ENCODE peak calls at places on chromosomes 4 and X, in four cellular contexts. N is mucosa of descending colon, A is suprapubic skin, C is cardiac muscle cell. X is an unnamed sample.

GRCh38 chr4:183596056-183596757 is 62.8 kb downstream of the RWDD4 start:
- DNase-seq in C (no peak), N (no peak), A (no peak), X (no peak)

GRCh38 chr4:3532714-3533336 is 603 bp upstream of the LRPAP1 start:
- DNase-seq in N (no peak), A (no peak), C (no peak), X (no peak)

GRCh38 chr4:40395908-40396806 is 61.0 kb downstream of the CHRNA9 start:
- DNase-seq in C (peak; percentile 79), A (no peak), N (peak; percentile 40), X (no peak)

GRCh38 chr4:48222491-48222890 is 47.1 kb downstream of the TEC start:
- DNase-seq in N (no peak), A (no peak), C (no peak), X (no peak)

GRCh38 chr4:141599853-141600252 is 36.5 kb upstream of the IL15 start:
- DNase-seq in N (no peak), A (no peak), C (peak; percentile 3), X (no peak)

GRCh38 chrX:27186671-27187070 is 276.5 kb downstream of the PPP4R3C start:
- DNase-seq in A (no peak), N (no peak), C (peak; percentile 31), X (no peak)

GRCh38 chr4:33411182-33411581 is 2691.0 kb downstream of the PCDH7 start:
- DNase-seq in N (no peak), A (no peak), C (peak; percentile 6), X (no peak)

GRCh38 chr4:188819243-188819642 is 680.0 kb downstream of the TRIML1 start:
- DNase-seq in N (no peak), A (no peak), C (no peak), X (no peak)

GRCh38 chr4:54560513-54560912 is 97.2 kb upstream of the KIT start:
- DNase-seq in A (no peak), N (no peak), C (no peak), X (no peak)

GRCh38 chrX:153722704-153723350 is 1.4 kb downstream of the BCAP31 start:
- DNase-seq in N (no peak), C (no peak), A (no peak), X (no peak)

GRCh38 chr4:159242427-159242826 is 139.5 kb downstream of the RAPGEF2 start:
- DNase-seq in C (no peak), A (no peak), N (no peak), X (no peak)

GRCh38 chr4:72568959-72569718 is at the start of gene ADAMTS3:
- DNase-seq in A (peak; percentile 80), C (peak; percentile 86), N (peak; percentile 49), X (peak; percentile 48)

GRCh38 chr4:40629401-40630334 is at the start of gene RBM47:
- DNase-seq in A (peak; percentile 89), C (peak; percentile 79), N (peak; percentile 90), X (peak; percentile 86)

GRCh38 chr4:86960557-86960959 is 25.7 kb downstream of the AFF1 start:
- DNase-seq in A (no peak), C (peak; percentile 53), N (no peak), X (no peak)

GRCh38 chr4:86950835-86951525 is 16.2 kb downstream of the AFF1 start:
- DNase-seq in A (no peak), N (no peak), C (no peak), X (no peak)

GRCh38 chr4:86959588-86960500 is 25.0 kb downstream of the AFF1 start:
- DNase-seq in C (no peak), A (no peak), N (no peak), X (no peak)

GRCh38 chr4:86957214-86957613 is 22.4 kb downstream of the AFF1 start:
- DNase-seq in A (no peak), N (no peak), C (peak; percentile 63), X (no peak)

DNA sequence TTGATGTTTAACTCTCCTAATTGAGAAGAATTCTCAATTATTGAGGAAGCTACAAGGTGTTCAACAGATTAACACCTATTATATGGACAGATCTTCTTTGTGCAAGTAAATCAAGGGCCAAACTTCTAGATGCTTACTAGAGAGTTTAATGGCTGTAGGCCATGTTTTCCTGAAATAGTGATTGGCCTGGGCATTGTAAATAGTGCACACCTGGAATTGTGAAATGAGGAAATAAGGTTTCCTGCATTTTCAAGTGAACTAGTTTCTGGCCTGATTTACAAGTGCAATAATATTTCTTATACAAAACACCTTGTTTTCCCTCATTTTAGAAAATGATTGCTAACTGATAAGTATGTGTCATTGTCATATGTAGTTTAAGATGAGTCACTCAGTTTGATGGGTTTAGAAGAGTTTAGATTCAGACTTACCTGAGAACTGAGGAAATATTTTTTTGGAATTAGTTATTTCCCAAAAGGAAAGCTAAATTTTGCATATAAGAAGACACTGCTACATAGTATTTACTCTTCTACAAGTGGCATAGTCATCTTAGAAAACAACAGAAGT is 21.2 kb downstream of the AFF1 start:
- DNase-seq in C (no peak), N (no peak), A (no peak), X (no peak)
- H3K4me1 ChIP-seq in C (peaks cover 28% of the 10 kb centered on the region), N (peaks cover 9% of the 10 kb centered on the region), A (peaks cover under 1% of the 10 kb centered on the region), X (no peaks in the 10 kb centered on the region)

DNA sequence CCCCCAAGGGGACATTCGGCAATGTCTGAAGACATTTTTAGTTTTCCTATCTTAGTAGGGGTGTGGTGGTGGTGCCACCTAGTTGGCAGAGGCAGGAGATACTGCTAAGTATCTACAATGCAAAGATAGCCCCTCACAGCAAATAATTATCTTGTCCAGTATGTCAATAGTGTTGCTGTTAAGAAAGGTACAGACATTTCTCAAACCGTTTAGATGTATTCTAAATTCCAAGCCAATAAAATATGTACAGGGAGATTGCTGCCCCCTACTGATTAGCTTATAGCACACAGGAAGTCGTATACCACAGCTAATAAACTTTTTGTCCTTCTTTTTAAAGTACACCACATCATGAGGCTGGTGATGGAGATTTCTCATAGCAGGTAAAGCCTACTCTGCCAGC is 260.5 kb downstream of the TMA16 start:
- DNase-seq in C (no peak), N (no peak), A (no peak), X (no peak)
- TF ChIP-seq CTCF in C (no peak), N (no peak), A (no peak), X (peak; percentile 10)

GRCh38 chrX:148316446-148316845 is 184.0 kb upstream of the AFF2 start:
- DNase-seq in N (no peak), A (no peak), C (no peak), X (no peak)

GRCh38 chrX:148311544-148311943 is 188.9 kb upstream of the AFF2 start:
- DNase-seq in N (no peak), C (no peak), A (no peak), X (no peak)

GRCh38 chrX:148309413-148309812 is 191.0 kb upstream of the AFF2 start:
- DNase-seq in N (no peak), A (no peak), C (no peak), X (no peak)

GRCh38 chrX:148310402-148311200 is 189.8 kb upstream of the AFF2 start:
- DNase-seq in C (no peak), N (no peak), A (no peak), X (no peak)
- H3K9me3 ChIP-seq in C (no peaks in the 10 kb centered on the region), N (no peaks in the 10 kb centered on the region), A (no peaks in the 10 kb centered on the region), X (no peaks in the 10 kb centered on the region)

GRCh38 chr4:76214269-76214628 is 625 bp upstream of the SCARB2 start:
- DNase-seq in C (no peak), A (no peak), N (no peak), X (no peak)

GRCh38 chr4:76216521-76216920 is 2.9 kb upstream of the SCARB2 start:
- DNase-seq in A (no peak), N (no peak), C (no peak), X (no peak)

GRCh38 chr4:76216975-76217814 is 3.6 kb upstream of the SCARB2 start:
- DNase-seq in C (no peak), N (no peak), A (no peak), X (no peak)

GRCh38 chr4:76213415-76214268 is at the start of gene SCARB2:
- DNase-seq in A (peak; percentile 91), C (peak; percentile 94), N (peak; percentile 93), X (peak; percentile 93)

GRCh38 chr4:76215120-76215519 is 1.5 kb upstream of the SCARB2 start:
- DNase-seq in C (no peak), N (no peak), A (no peak), X (no peak)
- H3K4me1 ChIP-seq in C (peaks cover 23% of the 10 kb centered on the region), N (peaks cover 62% of the 10 kb centered on the region), A (peaks cover 72% of the 10 kb centered on the region), X (peaks cover 4% of the 10 kb centered on the region)

GRCh38 chrX:53476371-53476770 is 42.2 kb upstream of the HSD17B10 start:
- DNase-seq in N (no peak), C (no peak), A (no peak), X (no peak)

GRCh38 chrX:53474707-53475106 is 40.5 kb upstream of the HSD17B10 start:
- DNase-seq in N (no peak), A (no peak), C (no peak), X (no peak)

GRCh38 chrX:53471346-53471745 is 37.2 kb upstream of the HSD17B10 start:
- DNase-seq in C (no peak), N (no peak), A (no peak), X (no peak)
- TF ChIP-seq CTCF in C (no peak), N (no peak), A (no peak), X (no peak)

GRCh38 chr4:110641218-110641617 is 18.3 kb upstream of the PITX2 start:
- DNase-seq in A (no peak), C (no peak), N (no peak), X (no peak)

GRCh38 chr4:110639207-110640092 is 16.6 kb upstream of the PITX2 start:
- DNase-seq in N (no peak), A (no peak), C (no peak), X (no peak)

GRCh38 chr4:110638347-110638746 is 15.5 kb upstream of the PITX2 start:
- DNase-seq in C (no peak), A (no peak), N (no peak), X (no peak)

GRCh38 chr4:110643096-110643495 is 20.2 kb upstream of the PITX2 start:
- DNase-seq in A (no peak), C (no peak), N (no peak), X (no peak)

DNA sequence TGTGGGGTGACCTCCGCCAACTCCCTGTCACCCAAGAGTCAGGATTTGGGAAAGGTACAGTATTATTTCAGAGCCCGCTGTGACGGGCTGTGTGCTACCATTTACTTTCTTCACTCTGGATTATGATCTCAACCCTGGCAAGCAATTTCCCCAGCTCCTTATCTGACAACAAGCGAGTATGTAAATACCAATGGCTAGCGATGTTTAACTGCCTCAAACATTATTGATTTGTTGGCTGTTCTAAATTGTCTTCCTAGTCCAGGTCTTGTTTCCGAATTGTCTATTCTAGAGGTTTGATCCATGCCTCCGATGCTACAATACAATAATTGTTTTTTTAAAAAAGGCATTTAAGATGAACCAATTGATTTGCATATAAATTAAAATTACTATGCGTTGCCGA is 17.7 kb upstream of the PITX2 start:
- DNase-seq in A (no peak), N (no peak), C (no peak), X (no peak)
- H3K9me3 ChIP-seq in A (no peaks in the 10 kb centered on the region), N (no peaks in the 10 kb centered on the region), C (no peaks in the 10 kb centered on the region), X (no peaks in the 10 kb centered on the region)

X was measured in Peyer's patch.